ENCODE peak calls at places on chromosomes 6 and 20, in four cellular contexts. I is HepG2, T is K562, W is GM12878. D is an unnamed sample.

GRCh38 chr20:59121714-59122376 is 41.8 kb upstream of the ZNF831 start:
- DNase-seq in I (no peak), T (no peak), W (no peak), D (no peak)

GRCh38 chr20:20412750-20413149 is 44.8 kb downstream of the INSM1 start:
- DNase-seq in I (no peak), T (no peak), W (no peak), D (no peak)

GRCh38 chr20:58850693-58851174 is at the start of gene GNAS-AS1:
- DNase-seq in I (no peak), T (peak), W (peak), D (peak)

GRCh38 chr6:1363298-1363697 is 26.1 kb upstream of the FOXF2 start:
- DNase-seq in I (no peak), T (no peak), W (no peak), D (no peak)

GRCh38 chr20:4603724-4604123 is 118.0 kb upstream of the PRND start:
- DNase-seq in I (no peak), T (no peak), W (no peak), D (peak)

GRCh38 chr6:134267917-134268361 is 50.0 kb downstream of the SGK1 start:
- DNase-seq in I (peak), T (no peak), W (no peak), D (no peak)

GRCh38 chr6:66865771-66866170 is 1158.7 kb upstream of the EYS start:
- DNase-seq in I (no peak), T (no peak), W (no peak), D (no peak)

GRCh38 chr6:683742-684440 is 9.0 kb downstream of the EXOC2 start:
- DNase-seq in I (no peak), T (peak), W (no peak), D (peak)

GRCh38 chr6:53287336-53288225 is 61.2 kb downstream of the ELOVL5 start:
- DNase-seq in I (no peak), T (no peak), W (no peak), D (no peak)

GRCh38 chr20:1894951-1895673 is at the start of gene SIRPA:
- DNase-seq in I (no peak), T (peak), W (no peak), D (peak)

GRCh38 chr20:11891827-11892521 is 25.7 kb upstream of the BTBD3 start:
- DNase-seq in I (peak), T (peak), W (peak), D (peak)

GRCh38 chr6:44528716-44529115 is 141.2 kb downstream of the CDC5L start:
- DNase-seq in I (no peak), T (no peak), W (no peak), D (no peak)

GRCh38 chr6:125867483-125867935 is 76.7 kb downstream of the NCOA7 start:
- DNase-seq in I (peak), T (no peak), W (no peak), D (peak)

GRCh38 chr6:6905961-6906518 is 201.7 kb upstream of the RREB1 start:
- DNase-seq in I (no peak), T (peak), W (no peak), D (no peak)

GRCh38 chr6:3409699-3410384 is 47.0 kb downstream of the SLC22A23 start:
- DNase-seq in I (peak), T (peak), W (no peak), D (no peak)

GRCh38 chr6:54847799-54848597 is 1.4 kb downstream of the FAM83B start:
- DNase-seq in I (no peak), T (no peak), W (no peak), D (peak)

GRCh38 chr20:4153251-4153650 is 137.9 kb upstream of the RNF24 start:
- DNase-seq in I (no peak), T (no peak), W (no peak), D (no peak)

GRCh38 chr6:3159805-3160781 is 2.7 kb upstream of the TUBB2A start:
- DNase-seq in I (peak), T (peak), W (no peak), D (no peak)

GRCh38 chr6:39530201-39530759 is 194.9 kb downstream of the KIF6 start:
- DNase-seq in I (no peak), T (no peak), W (peak), D (no peak)

GRCh38 chr6:17388365-17388764 is 5.0 kb upstream of the CAP2 start:
- DNase-seq in I (no peak), T (no peak), W (no peak), D (no peak)

GRCh38 chr6:108951351-108951953 is 103.2 kb downstream of the ARMC2 start:
- DNase-seq in I (no peak), T (no peak), W (no peak), D (peak)

GRCh38 chr20:49799698-49800097 is 12.9 kb upstream of the SLC9A8 start:
- DNase-seq in I (peak), T (no peak), W (no peak), D (no peak)

GRCh38 chr20:22654243-22654642 is 69.9 kb upstream of the FOXA2 start:
- DNase-seq in I (no peak), T (no peak), W (no peak), D (no peak)

GRCh38 chr6:145904878-145905277 is 59.3 kb downstream of the SHPRH start:
- DNase-seq in I (no peak), T (peak), W (no peak), D (no peak)

GRCh38 chr6:153727910-153728309 is 311.1 kb upstream of the OPRM1 start:
- DNase-seq in I (no peak), T (no peak), W (no peak), D (no peak)

GRCh38 chr6:148053209-148053608 is 289.4 kb upstream of the SASH1 start:
- DNase-seq in I (no peak), T (no peak), W (no peak), D (no peak)

GRCh38 chr20:36820073-36820472 is 46.5 kb upstream of the DSN1 start:
- DNase-seq in I (no peak), T (no peak), W (no peak), D (no peak)

GRCh38 chr6:158654498-158654897 is 4.6 kb downstream of the SYTL3 start:
- DNase-seq in I (peak), T (no peak), W (no peak), D (peak)

GRCh38 chr6:143108278-143108677 is 47.6 kb downstream of the AIG1 start:
- DNase-seq in I (no peak), T (no peak), W (no peak), D (no peak)

GRCh38 chr20:24732076-24732475 is 217.0 kb upstream of the CST7 start:
- DNase-seq in I (no peak), T (no peak), W (no peak), D (no peak)

GRCh38 chr6:121597654-121598053 is 162.2 kb downstream of the GJA1 start:
- DNase-seq in I (no peak), T (no peak), W (no peak), D (peak)

GRCh38 chr6:35811699-35811995 is 6.5 kb downstream of the LHFPL5 start:
- DNase-seq in I (no peak), T (no peak), W (no peak), D (no peak)

GRCh38 chr6:160507420-160507819 is 156.7 kb downstream of the LPA start:
- DNase-seq in I (peak), T (no peak), W (no peak), D (no peak)

GRCh38 chr20:35600176-35600995 is 15.2 kb upstream of the SPAG4 start:
- DNase-seq in I (no peak), T (peak), W (no peak), D (no peak)

GRCh38 chr6:40347571-40348011 is 239.6 kb downstream of the LRFN2 start:
- DNase-seq in I (no peak), T (no peak), W (no peak), D (no peak)

GRCh38 chr6:148915889-148916288 is 169.1 kb downstream of the UST start:
- DNase-seq in I (no peak), T (no peak), W (no peak), D (no peak)

GRCh38 chr6:1704711-1705110 is 95.0 kb downstream of the FOXC1 start:
- DNase-seq in I (no peak), T (no peak), W (no peak), D (no peak)

GRCh38 chr6:3280091-3280490 is 21.3 kb downstream of the PSMG4 start:
- DNase-seq in I (no peak), T (no peak), W (no peak), D (no peak)

GRCh38 chr6:5135783-5136376 is 50.7 kb downstream of the PPP1R3G start:
- DNase-seq in I (peak), T (peak), W (no peak), D (no peak)

GRCh38 chr6:27158316-27158643 is 89.2 kb upstream of the PRSS16 start:
- DNase-seq in I (no peak), T (no peak), W (no peak), D (no peak)

GRCh38 chr6:27154696-27155095 is 92.8 kb upstream of the PRSS16 start:
- DNase-seq in I (no peak), T (no peak), W (no peak), D (no peak)

GRCh38 chr6:27156874-27157460 is 90.5 kb upstream of the PRSS16 start:
- DNase-seq in I (no peak), T (no peak), W (no peak), D (no peak)

GRCh38 chr6:27159725-27160124 is 87.8 kb upstream of the PRSS16 start:
- DNase-seq in I (no peak), T (no peak), W (no peak), D (no peak)

GRCh38 chr6:27157461-27158315 is 89.8 kb upstream of the PRSS16 start:
- DNase-seq in I (peak), T (peak), W (peak), D (peak)
- TF ChIP-seq CEBPB in I (no peak), T (peak), W (peak), D (no peak)

GRCh38 chr6:144149558-144149893 is 791 bp upstream of the STX11 start:
- DNase-seq in I (no peak), T (no peak), W (no peak), D (no peak)

GRCh38 chr6:144148891-144149290 is 1.4 kb upstream of the STX11 start:
- DNase-seq in I (no peak), T (no peak), W (no peak), D (peak)

GRCh38 chr6:144151010-144151727 is 852 bp downstream of the STX11 start:
- DNase-seq in I (no peak), T (no peak), W (peak), D (no peak)

GRCh38 chr6:144150673-144151009 is 324 bp downstream of the STX11 start:
- DNase-seq in I (no peak), T (no peak), W (no peak), D (peak)

GRCh38 chr6:144149894-144150672 is at the start of gene STX11:
- DNase-seq in I (no peak), T (peak), W (peak), D (peak)
- H2AFZ ChIP-seq in I (no peak), T (peak), W (peak), D (peak)

GRCh38 chr6:169324661-169325459 is 71.2 kb upstream of the THBS2 start:
- DNase-seq in I (no peak), T (no peak), W (no peak), D (no peak)
- TF ChIP-seq BHLHE40 in I (no peak), T (no peak), W (no peak), D (no peak)

DNA sequence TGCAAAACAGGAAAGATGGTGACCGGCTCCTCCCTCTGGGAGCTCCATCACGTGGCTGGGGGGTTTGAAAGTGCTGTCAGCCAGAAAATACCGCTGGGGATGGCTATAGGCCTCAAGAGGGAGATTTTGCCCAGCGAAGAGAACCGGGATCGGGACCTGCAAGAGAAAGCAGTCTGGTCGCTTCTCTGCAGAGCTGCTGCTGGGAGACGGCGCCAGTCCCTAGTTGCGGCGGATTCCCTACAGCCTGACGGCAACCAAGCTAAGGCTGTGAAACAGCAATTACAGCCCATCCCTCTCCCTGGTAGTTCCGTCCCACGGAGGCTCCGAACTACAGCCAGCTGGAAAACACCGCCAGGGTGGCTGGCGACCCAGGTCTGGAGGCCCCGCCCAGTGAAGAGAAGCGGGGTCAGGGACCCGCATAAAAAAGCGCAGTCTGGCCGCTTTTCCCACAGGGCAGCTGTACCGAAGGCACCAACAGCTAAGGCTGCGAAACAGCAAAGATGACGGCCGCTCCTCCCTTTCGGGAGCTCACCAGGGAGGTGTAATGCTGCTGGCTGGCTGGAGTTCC is 238.1 kb upstream of the IRAK1BP1 start:
- DNase-seq in I (no peak), T (no peak), W (no peak), D (peak)
- TF ChIP-seq CEBPB in I (no peak), T (no peak), W (no peak), D (no peak)

DNA sequence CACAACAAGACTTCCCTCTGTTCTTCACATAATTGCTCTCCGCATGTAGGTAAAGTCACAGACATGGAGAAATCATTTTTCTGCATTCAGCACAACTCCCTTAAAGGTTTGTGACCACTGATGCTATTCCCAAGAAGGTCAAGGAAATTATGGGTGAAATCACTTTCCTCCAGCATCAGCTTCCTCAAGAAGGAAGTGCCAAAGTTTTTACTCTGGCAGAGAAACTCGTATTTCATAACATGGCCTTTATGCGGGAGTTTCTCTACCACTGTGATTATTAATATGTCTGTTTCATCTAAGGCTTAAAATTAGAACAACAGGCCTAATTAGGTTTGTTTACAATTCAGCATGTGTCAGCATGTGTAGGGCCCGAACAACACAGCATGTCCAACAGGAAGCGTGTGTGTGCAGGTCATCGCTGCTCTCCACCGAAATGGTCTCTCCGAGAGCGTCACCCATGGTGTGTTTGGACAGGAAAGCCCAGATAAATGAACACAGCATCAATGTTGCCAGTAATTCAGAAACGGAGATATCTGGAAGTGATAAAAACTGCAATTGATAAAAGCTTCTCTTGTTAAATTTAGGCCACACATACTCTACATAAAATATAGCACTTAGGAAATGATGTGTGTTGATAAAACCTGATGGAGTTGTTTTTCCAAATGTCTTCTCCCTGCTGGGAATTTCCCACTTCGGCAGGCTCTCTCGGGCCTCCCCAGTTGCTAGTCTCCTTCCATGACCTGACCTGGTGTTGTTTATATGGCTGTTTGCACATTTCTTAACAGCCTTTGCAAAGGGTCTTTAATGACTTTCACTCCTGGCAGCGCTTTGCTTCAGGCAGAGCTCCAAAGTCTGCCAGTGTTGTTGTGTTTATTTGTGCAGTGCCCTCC is 265.0 kb upstream of the CEP162 start:
- DNase-seq in I (no peak), T (no peak), W (no peak), D (no peak)
- H2AFZ ChIP-seq in I (no peak), T (no peak), W (no peak), D (no peak)

GRCh38 chr20:21613512-21613911 is 92.0 kb upstream of the PAX1 start:
- DNase-seq in I (peak), T (no peak), W (no peak), D (no peak)
- TF ChIP-seq BHLHE40 in I (no peak), T (no peak), W (no peak), D (no peak)